ENCODE peak calls at places on chromosomes 16 and 17, in four cellular contexts. One of them, this sample, is unnamed.

GRCh38 chr17:67718325-67718941 is 697 bp downstream of the NOL11 start:
- DNase-seq in CD8-positive, alpha-beta T cell: no peak
- DNase-seq in ovary: no peak
- DNase-seq in HFF-Myc: no peak
- DNase-seq in this sample: peak

GRCh38 chr16:87201052-87201451 is 116.1 kb downstream of the C16orf95 start:
- DNase-seq in HFF-Myc: peak
- DNase-seq in ovary: no peak
- DNase-seq in CD8-positive, alpha-beta T cell: no peak
- DNase-seq in this sample: no peak

GRCh38 chr17:77749316-77749715 is 209.2 kb upstream of the TNRC6C start:
- DNase-seq in HFF-Myc: no peak
- DNase-seq in ovary: no peak
- DNase-seq in CD8-positive, alpha-beta T cell: no peak
- DNase-seq in this sample: no peak

GRCh38 chr17:48594412-48595106 is 980 bp upstream of the HOXB5 start:
- DNase-seq in CD8-positive, alpha-beta T cell: no peak
- DNase-seq in ovary: no peak
- DNase-seq in HFF-Myc: no peak
- DNase-seq in this sample: no peak

GRCh38 chr17:5719976-5720375 is 135.7 kb upstream of the NLRP1 start:
- DNase-seq in CD8-positive, alpha-beta T cell: no peak
- DNase-seq in HFF-Myc: no peak
- DNase-seq in ovary: no peak
- DNase-seq in this sample: no peak

GRCh38 chr17:81538651-81539570 is 10.7 kb downstream of the FSCN2 start:
- DNase-seq in HFF-Myc: no peak
- DNase-seq in ovary: no peak
- DNase-seq in CD8-positive, alpha-beta T cell: no peak
- DNase-seq in this sample: no peak

GRCh38 chr16:11801481-11802021 is 4.5 kb upstream of the ZC3H7A start:
- DNase-seq in ovary: no peak
- DNase-seq in CD8-positive, alpha-beta T cell: no peak
- DNase-seq in HFF-Myc: no peak
- DNase-seq in this sample: no peak

GRCh38 chr16:11621920-11622651 is 35.4 kb upstream of the LITAF start:
- DNase-seq in HFF-Myc: no peak
- DNase-seq in CD8-positive, alpha-beta T cell: peak
- DNase-seq in ovary: no peak
- DNase-seq in this sample: no peak

GRCh38 chr16:8583712-8584111 is 6.6 kb downstream of the TMEM114 start:
- DNase-seq in HFF-Myc: no peak
- DNase-seq in ovary: no peak
- DNase-seq in CD8-positive, alpha-beta T cell: no peak
- DNase-seq in this sample: no peak

GRCh38 chr17:32310927-32311568 is 30.9 kb downstream of the C17orf75 start:
- DNase-seq in CD8-positive, alpha-beta T cell: no peak
- DNase-seq in ovary: no peak
- DNase-seq in HFF-Myc: no peak
- DNase-seq in this sample: no peak

GRCh38 chr17:70644093-70644492 is 474.8 kb downstream of the KCNJ2 start:
- DNase-seq in ovary: no peak
- DNase-seq in CD8-positive, alpha-beta T cell: no peak
- DNase-seq in HFF-Myc: no peak
- DNase-seq in this sample: no peak

GRCh38 chr16:27175888-27176287 is 27.4 kb upstream of the KDM8 start:
- DNase-seq in ovary: no peak
- DNase-seq in HFF-Myc: no peak
- DNase-seq in CD8-positive, alpha-beta T cell: no peak
- DNase-seq in this sample: no peak

GRCh38 chr16:87431926-87432325 is 39.8 kb downstream of the MAP1LC3B start:
- DNase-seq in HFF-Myc: peak
- DNase-seq in ovary: no peak
- DNase-seq in CD8-positive, alpha-beta T cell: no peak
- DNase-seq in this sample: no peak

GRCh38 chr16:56609463-56609921 is 1.1 kb downstream of the MT2A start:
- DNase-seq in ovary: peak
- DNase-seq in CD8-positive, alpha-beta T cell: peak
- DNase-seq in HFF-Myc: no peak
- DNase-seq in this sample: peak

GRCh38 chr16:56607675-56608042 is 725 bp upstream of the MT2A start:
- DNase-seq in HFF-Myc: no peak
- DNase-seq in CD8-positive, alpha-beta T cell: no peak
- DNase-seq in ovary: no peak
- DNase-seq in this sample: no peak

GRCh38 chr16:56610017-56610608 is 1.7 kb downstream of the MT2A start:
- DNase-seq in ovary: no peak
- DNase-seq in HFF-Myc: no peak
- DNase-seq in CD8-positive, alpha-beta T cell: peak
- DNase-seq in this sample: no peak

GRCh38 chr16:56608043-56608875 is at the start of gene MT2A:
- DNase-seq in CD8-positive, alpha-beta T cell: peak
- DNase-seq in HFF-Myc: peak
- DNase-seq in ovary: peak
- DNase-seq in this sample: peak

DNA sequence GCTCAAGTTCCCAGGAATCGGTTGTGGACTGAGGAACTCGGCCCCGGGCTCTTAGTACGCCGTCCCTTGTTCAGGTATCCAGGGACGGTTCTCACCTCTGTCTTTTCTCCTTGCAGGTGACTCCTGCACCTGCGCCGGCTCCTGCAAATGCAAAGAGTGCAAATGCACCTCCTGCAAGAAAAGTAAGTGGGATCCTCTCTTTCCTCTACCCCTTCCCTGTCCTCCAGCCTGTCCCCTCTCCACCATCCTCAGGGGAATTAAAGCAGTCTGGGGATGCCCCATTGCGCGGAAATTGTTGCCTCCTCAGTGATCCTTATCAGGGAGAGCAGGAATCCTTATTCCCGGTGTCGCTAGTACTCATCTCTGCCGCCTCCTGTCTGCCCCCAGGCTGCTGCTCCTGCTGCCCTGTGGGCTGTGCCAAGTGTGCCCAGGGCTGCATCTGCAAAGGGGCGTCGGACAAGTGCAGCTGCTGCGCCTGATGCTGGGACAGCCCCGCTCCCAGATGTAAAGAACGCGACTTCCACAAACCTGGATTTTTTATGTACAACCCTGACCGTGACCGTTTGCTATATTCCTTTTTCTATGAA is 585 bp downstream of the MT2A start:
- DNase-seq in HFF-Myc: no peak
- DNase-seq in CD8-positive, alpha-beta T cell: no peak
- DNase-seq in ovary: no peak
- DNase-seq in this sample: no peak
- TF ChIP-seq CTCF in HFF-Myc: no peak
- TF ChIP-seq CTCF in CD8-positive, alpha-beta T cell: no peak
- TF ChIP-seq CTCF in ovary: no peak
- TF ChIP-seq CTCF in this sample: no peak

GRCh38 chr16:50024684-50025543 is at the start of gene CNEP1R1:
- DNase-seq in ovary: peak
- DNase-seq in CD8-positive, alpha-beta T cell: peak
- DNase-seq in HFF-Myc: peak
- DNase-seq in this sample: peak

GRCh38 chr16:50025544-50025931 is 513 bp downstream of the CNEP1R1 start:
- DNase-seq in HFF-Myc: no peak
- DNase-seq in CD8-positive, alpha-beta T cell: peak
- DNase-seq in ovary: peak
- DNase-seq in this sample: peak

GRCh38 chr16:50024207-50024606 is 818 bp upstream of the CNEP1R1 start:
- DNase-seq in CD8-positive, alpha-beta T cell: no peak
- DNase-seq in HFF-Myc: no peak
- DNase-seq in ovary: peak
- DNase-seq in this sample: no peak

GRCh38 chr16:50023626-50024025 is 1.4 kb upstream of the CNEP1R1 start:
- DNase-seq in CD8-positive, alpha-beta T cell: no peak
- DNase-seq in ovary: no peak
- DNase-seq in HFF-Myc: no peak
- DNase-seq in this sample: no peak

DNA sequence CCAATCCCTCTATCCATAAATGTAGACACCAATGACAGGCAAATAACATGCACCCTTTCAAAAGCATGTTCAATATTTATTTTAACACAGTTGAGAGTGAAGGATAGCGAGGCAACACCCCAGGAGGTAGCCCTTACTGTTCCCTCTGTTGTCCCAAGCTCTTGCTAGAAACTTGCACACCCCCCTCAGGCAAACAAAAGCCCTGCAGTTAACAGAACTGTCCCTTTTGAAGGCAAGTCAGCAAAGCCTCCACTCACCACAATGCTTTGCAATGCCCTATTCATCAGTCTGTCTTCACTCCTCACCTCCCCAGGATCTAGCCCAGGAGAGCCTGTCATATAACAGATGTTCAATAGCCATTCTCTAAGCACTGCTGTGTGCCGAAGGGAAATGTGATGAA is 3.5 kb upstream of the CNEP1R1 start:
- DNase-seq in CD8-positive, alpha-beta T cell: no peak
- DNase-seq in HFF-Myc: no peak
- DNase-seq in ovary: no peak
- DNase-seq in this sample: peak
- TF ChIP-seq CTCF in CD8-positive, alpha-beta T cell: no peak
- TF ChIP-seq CTCF in HFF-Myc: no peak
- TF ChIP-seq CTCF in ovary: no peak
- TF ChIP-seq CTCF in this sample: peak

GRCh38 chr16:49437344-49437743 is 63.7 kb downstream of the C16orf78 start:
- DNase-seq in CD8-positive, alpha-beta T cell: no peak
- DNase-seq in ovary: no peak
- DNase-seq in HFF-Myc: no peak
- DNase-seq in this sample: no peak
- TF ChIP-seq CTCF in CD8-positive, alpha-beta T cell: no peak
- TF ChIP-seq CTCF in ovary: no peak
- TF ChIP-seq CTCF in HFF-Myc: no peak
- TF ChIP-seq CTCF in this sample: no peak

DNA sequence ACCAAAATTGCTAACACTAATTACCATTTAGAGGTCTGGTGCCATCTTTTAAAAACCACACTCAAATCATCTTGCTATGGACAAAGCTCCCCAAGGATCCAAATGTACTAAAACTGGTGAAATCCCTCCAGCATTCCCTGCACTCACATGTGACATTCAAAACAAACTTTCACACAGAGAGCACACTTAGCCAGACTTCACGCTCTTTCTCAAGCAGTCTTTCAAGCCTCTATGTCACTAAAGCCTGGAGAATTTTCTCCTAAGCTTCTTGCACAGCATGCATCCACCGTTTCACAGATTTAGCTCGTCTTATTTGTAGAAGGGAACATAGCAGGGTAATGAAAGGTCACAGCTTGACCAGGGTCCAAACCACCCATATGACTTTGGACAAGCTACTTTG is 19.3 kb downstream of the CMTM3 start:
- DNase-seq in ovary: no peak
- DNase-seq in HFF-Myc: no peak
- DNase-seq in CD8-positive, alpha-beta T cell: no peak
- DNase-seq in this sample: no peak
- TF ChIP-seq CTCF in ovary: no peak
- TF ChIP-seq CTCF in HFF-Myc: no peak
- TF ChIP-seq CTCF in CD8-positive, alpha-beta T cell: no peak
- TF ChIP-seq CTCF in this sample: no peak

GRCh38 chr17:3792481-3792880 is 8.5 kb downstream of the ITGAE start:
- DNase-seq in HFF-Myc: no peak
- DNase-seq in ovary: peak
- DNase-seq in CD8-positive, alpha-beta T cell: no peak
- DNase-seq in this sample: no peak
- TF ChIP-seq CTCF in HFF-Myc: no peak
- TF ChIP-seq CTCF in ovary: no peak
- TF ChIP-seq CTCF in CD8-positive, alpha-beta T cell: no peak
- TF ChIP-seq CTCF in this sample: no peak

GRCh38 chr17:44759916-44760243 is 1.1 kb downstream of the ADAM11 start:
- DNase-seq in HFF-Myc: no peak
- DNase-seq in CD8-positive, alpha-beta T cell: no peak
- DNase-seq in ovary: no peak
- DNase-seq in this sample: no peak

GRCh38 chr17:44758414-44759095 is at the start of gene ADAM11:
- DNase-seq in ovary: no peak
- DNase-seq in HFF-Myc: no peak
- DNase-seq in CD8-positive, alpha-beta T cell: no peak
- DNase-seq in this sample: peak

GRCh38 chr17:44760474-44761308 is 1.9 kb downstream of the ADAM11 start:
- DNase-seq in CD8-positive, alpha-beta T cell: no peak
- DNase-seq in HFF-Myc: no peak
- DNase-seq in ovary: no peak
- DNase-seq in this sample: no peak

GRCh38 chr17:44757918-44758413 is 822 bp upstream of the ADAM11 start:
- DNase-seq in HFF-Myc: no peak
- DNase-seq in CD8-positive, alpha-beta T cell: no peak
- DNase-seq in ovary: no peak
- DNase-seq in this sample: no peak

GRCh38 chr17:44759096-44759915 is 518 bp downstream of the ADAM11 start:
- DNase-seq in CD8-positive, alpha-beta T cell: no peak
- DNase-seq in HFF-Myc: no peak
- DNase-seq in ovary: no peak
- DNase-seq in this sample: peak
- TF ChIP-seq CTCF in CD8-positive, alpha-beta T cell: no peak
- TF ChIP-seq CTCF in HFF-Myc: peak
- TF ChIP-seq CTCF in ovary: no peak
- TF ChIP-seq CTCF in this sample: no peak

DNA sequence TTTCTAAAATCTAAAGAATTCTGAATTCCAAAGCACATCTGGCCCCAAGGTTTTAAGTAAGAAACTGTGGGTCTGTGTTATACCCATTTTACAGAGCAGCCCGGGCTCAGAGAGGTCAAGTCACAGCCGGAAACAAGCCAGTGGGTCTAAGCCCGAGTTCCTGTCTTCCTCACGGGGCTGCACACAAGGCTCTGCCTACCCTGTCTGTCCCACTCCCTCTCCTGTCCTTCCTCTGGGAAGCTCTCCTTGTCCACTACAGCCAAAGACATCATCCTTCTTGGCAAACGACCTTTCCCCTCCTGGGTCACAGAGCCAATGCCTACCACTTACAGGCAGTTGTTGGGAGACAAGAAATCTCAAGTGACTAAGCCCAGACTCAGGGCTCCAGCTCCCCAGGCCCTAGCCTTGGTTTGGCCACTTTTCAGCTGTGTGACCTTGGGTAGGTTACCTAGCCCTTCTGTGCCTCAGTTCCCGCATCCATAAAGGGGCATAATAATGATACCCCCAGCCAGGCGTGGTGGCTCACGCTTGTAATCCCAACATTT is 55.6 kb upstream of the MAP3K14 start:
- DNase-seq in ovary: no peak
- DNase-seq in HFF-Myc: no peak
- DNase-seq in CD8-positive, alpha-beta T cell: no peak
- DNase-seq in this sample: no peak
- TF ChIP-seq CTCF in ovary: no peak
- TF ChIP-seq CTCF in HFF-Myc: no peak
- TF ChIP-seq CTCF in CD8-positive, alpha-beta T cell: no peak
- TF ChIP-seq CTCF in this sample: no peak

GRCh38 chr17:28720247-28720996 is 637 bp downstream of the RPL23A start:
- DNase-seq in HFF-Myc: no peak
- DNase-seq in ovary: no peak
- DNase-seq in CD8-positive, alpha-beta T cell: no peak
- DNase-seq in this sample: no peak
- TF ChIP-seq CTCF in HFF-Myc: no peak
- TF ChIP-seq CTCF in ovary: no peak
- TF ChIP-seq CTCF in CD8-positive, alpha-beta T cell: no peak
- TF ChIP-seq CTCF in this sample: peak

This sample was measured in GM13977.